ENCODE peak calls at places on chromosomes 3 and 15, in seven cellular contexts. One of them, this sample, is unnamed.

GRCh38 chr3:186386883-186387560 is 25.0 kb upstream of the DGKG start:
- DNase-seq in skeletal muscle cell: no peak
- DNase-seq in LHCN-M2: no peak
- DNase-seq in NCI-H510A treated with DMSO at 0.1 percent for 48 hours: no peak
- DNase-seq in stimulated activated CD4-positive, alpha-beta T cell treated with anti-CD3 and anti-CD28 coated beads, Interleukin-15, amount 100 ng/mL, for 1 hour: no peak
- DNase-seq in activated T-cell treated with anti-CD3 and anti-CD28 coated beads for 4 hours: no peak
- DNase-seq in astrocyte of the spinal cord: no peak
- DNase-seq in this sample: no peak

GRCh38 chr15:44501768-44502366 is 35.1 kb upstream of the EIF3J start:
- DNase-seq in astrocyte of the spinal cord: peak
- DNase-seq in LHCN-M2: peak
- DNase-seq in NCI-H510A treated with DMSO at 0.1 percent for 48 hours: peak
- DNase-seq in stimulated activated CD4-positive, alpha-beta T cell treated with anti-CD3 and anti-CD28 coated beads, Interleukin-15, amount 100 ng/mL, for 1 hour: no peak
- DNase-seq in activated T-cell treated with anti-CD3 and anti-CD28 coated beads for 4 hours: no peak
- DNase-seq in skeletal muscle cell: peak
- DNase-seq in this sample: peak

GRCh38 chr3:50562866-50563265 is 4.7 kb downstream of the C3orf18 start:
- DNase-seq in NCI-H510A treated with DMSO at 0.1 percent for 48 hours: no peak
- DNase-seq in skeletal muscle cell: no peak
- DNase-seq in astrocyte of the spinal cord: peak
- DNase-seq in activated T-cell treated with anti-CD3 and anti-CD28 coated beads for 4 hours: no peak
- DNase-seq in stimulated activated CD4-positive, alpha-beta T cell treated with anti-CD3 and anti-CD28 coated beads, Interleukin-15, amount 100 ng/mL, for 1 hour: no peak
- DNase-seq in LHCN-M2: peak
- DNase-seq in this sample: no peak

GRCh38 chr3:37183375-37183831 is 9.0 kb upstream of the LRRFIP2 start:
- DNase-seq in activated T-cell treated with anti-CD3 and anti-CD28 coated beads for 4 hours: no peak
- DNase-seq in stimulated activated CD4-positive, alpha-beta T cell treated with anti-CD3 and anti-CD28 coated beads, Interleukin-15, amount 100 ng/mL, for 1 hour: no peak
- DNase-seq in astrocyte of the spinal cord: peak
- DNase-seq in NCI-H510A treated with DMSO at 0.1 percent for 48 hours: no peak
- DNase-seq in LHCN-M2: peak
- DNase-seq in skeletal muscle cell: peak
- DNase-seq in this sample: no peak

GRCh38 chr15:62482715-62483429 is 317.8 kb upstream of the C2CD4B start:
- DNase-seq in astrocyte of the spinal cord: no peak
- DNase-seq in LHCN-M2: peak
- DNase-seq in NCI-H510A treated with DMSO at 0.1 percent for 48 hours: no peak
- DNase-seq in skeletal muscle cell: no peak
- DNase-seq in activated T-cell treated with anti-CD3 and anti-CD28 coated beads for 4 hours: no peak
- DNase-seq in stimulated activated CD4-positive, alpha-beta T cell treated with anti-CD3 and anti-CD28 coated beads, Interleukin-15, amount 100 ng/mL, for 1 hour: no peak
- DNase-seq in this sample: no peak

GRCh38 chr3:17025594-17026139 is 140.9 kb downstream of the PLCL2 start:
- DNase-seq in skeletal muscle cell: no peak
- DNase-seq in LHCN-M2: no peak
- DNase-seq in stimulated activated CD4-positive, alpha-beta T cell treated with anti-CD3 and anti-CD28 coated beads, Interleukin-15, amount 100 ng/mL, for 1 hour: peak
- DNase-seq in activated T-cell treated with anti-CD3 and anti-CD28 coated beads for 4 hours: no peak
- DNase-seq in NCI-H510A treated with DMSO at 0.1 percent for 48 hours: no peak
- DNase-seq in astrocyte of the spinal cord: no peak
- DNase-seq in this sample: no peak

GRCh38 chr3:14921811-14922705 is 25.3 kb upstream of the NR2C2 start:
- DNase-seq in LHCN-M2: peak
- DNase-seq in NCI-H510A treated with DMSO at 0.1 percent for 48 hours: no peak
- DNase-seq in skeletal muscle cell: peak
- DNase-seq in activated T-cell treated with anti-CD3 and anti-CD28 coated beads for 4 hours: no peak
- DNase-seq in stimulated activated CD4-positive, alpha-beta T cell treated with anti-CD3 and anti-CD28 coated beads, Interleukin-15, amount 100 ng/mL, for 1 hour: no peak
- DNase-seq in astrocyte of the spinal cord: no peak
- DNase-seq in this sample: no peak

GRCh38 chr3:24680214-24680967 is 185.7 kb upstream of the THRB start:
- DNase-seq in LHCN-M2: peak
- DNase-seq in astrocyte of the spinal cord: peak
- DNase-seq in stimulated activated CD4-positive, alpha-beta T cell treated with anti-CD3 and anti-CD28 coated beads, Interleukin-15, amount 100 ng/mL, for 1 hour: peak
- DNase-seq in activated T-cell treated with anti-CD3 and anti-CD28 coated beads for 4 hours: no peak
- DNase-seq in skeletal muscle cell: no peak
- DNase-seq in NCI-H510A treated with DMSO at 0.1 percent for 48 hours: peak
- DNase-seq in this sample: no peak

GRCh38 chr3:33096103-33096868 is 660 bp downstream of the GLB1 start:
- DNase-seq in activated T-cell treated with anti-CD3 and anti-CD28 coated beads for 4 hours: peak
- DNase-seq in LHCN-M2: peak
- DNase-seq in skeletal muscle cell: no peak
- DNase-seq in NCI-H510A treated with DMSO at 0.1 percent for 48 hours: peak
- DNase-seq in stimulated activated CD4-positive, alpha-beta T cell treated with anti-CD3 and anti-CD28 coated beads, Interleukin-15, amount 100 ng/mL, for 1 hour: peak
- DNase-seq in astrocyte of the spinal cord: peak
- DNase-seq in this sample: no peak

GRCh38 chr3:69240651-69241578 is 118.5 kb upstream of the LMOD3 start:
- DNase-seq in astrocyte of the spinal cord: no peak
- DNase-seq in NCI-H510A treated with DMSO at 0.1 percent for 48 hours: no peak
- DNase-seq in skeletal muscle cell: no peak
- DNase-seq in activated T-cell treated with anti-CD3 and anti-CD28 coated beads for 4 hours: no peak
- DNase-seq in stimulated activated CD4-positive, alpha-beta T cell treated with anti-CD3 and anti-CD28 coated beads, Interleukin-15, amount 100 ng/mL, for 1 hour: no peak
- DNase-seq in LHCN-M2: no peak
- DNase-seq in this sample: no peak

GRCh38 chr15:93235926-93236781 is 147.1 kb upstream of the RGMA start:
- DNase-seq in NCI-H510A treated with DMSO at 0.1 percent for 48 hours: no peak
- DNase-seq in LHCN-M2: no peak
- DNase-seq in astrocyte of the spinal cord: no peak
- DNase-seq in stimulated activated CD4-positive, alpha-beta T cell treated with anti-CD3 and anti-CD28 coated beads, Interleukin-15, amount 100 ng/mL, for 1 hour: no peak
- DNase-seq in activated T-cell treated with anti-CD3 and anti-CD28 coated beads for 4 hours: no peak
- DNase-seq in skeletal muscle cell: no peak
- DNase-seq in this sample: no peak

GRCh38 chr3:33006571-33007286 is 55.3 kb downstream of the CCR4 start:
- DNase-seq in NCI-H510A treated with DMSO at 0.1 percent for 48 hours: no peak
- DNase-seq in astrocyte of the spinal cord: no peak
- DNase-seq in skeletal muscle cell: no peak
- DNase-seq in activated T-cell treated with anti-CD3 and anti-CD28 coated beads for 4 hours: no peak
- DNase-seq in stimulated activated CD4-positive, alpha-beta T cell treated with anti-CD3 and anti-CD28 coated beads, Interleukin-15, amount 100 ng/mL, for 1 hour: no peak
- DNase-seq in LHCN-M2: no peak
- DNase-seq in this sample: no peak

GRCh38 chr3:12875857-12876451 is 34.6 kb upstream of the RPL32 start:
- DNase-seq in stimulated activated CD4-positive, alpha-beta T cell treated with anti-CD3 and anti-CD28 coated beads, Interleukin-15, amount 100 ng/mL, for 1 hour: no peak
- DNase-seq in skeletal muscle cell: no peak
- DNase-seq in LHCN-M2: no peak
- DNase-seq in activated T-cell treated with anti-CD3 and anti-CD28 coated beads for 4 hours: no peak
- DNase-seq in NCI-H510A treated with DMSO at 0.1 percent for 48 hours: no peak
- DNase-seq in astrocyte of the spinal cord: no peak
- DNase-seq in this sample: no peak

GRCh38 chr3:53729130-53729529 is 117.1 kb downstream of the CHDH start:
- DNase-seq in activated T-cell treated with anti-CD3 and anti-CD28 coated beads for 4 hours: no peak
- DNase-seq in skeletal muscle cell: no peak
- DNase-seq in NCI-H510A treated with DMSO at 0.1 percent for 48 hours: no peak
- DNase-seq in astrocyte of the spinal cord: no peak
- DNase-seq in LHCN-M2: no peak
- DNase-seq in stimulated activated CD4-positive, alpha-beta T cell treated with anti-CD3 and anti-CD28 coated beads, Interleukin-15, amount 100 ng/mL, for 1 hour: no peak
- DNase-seq in this sample: no peak

GRCh38 chr15:47959617-47960398 is 161.0 kb upstream of the SLC24A5 start:
- DNase-seq in activated T-cell treated with anti-CD3 and anti-CD28 coated beads for 4 hours: no peak
- DNase-seq in NCI-H510A treated with DMSO at 0.1 percent for 48 hours: no peak
- DNase-seq in LHCN-M2: no peak
- DNase-seq in astrocyte of the spinal cord: no peak
- DNase-seq in skeletal muscle cell: no peak
- DNase-seq in stimulated activated CD4-positive, alpha-beta T cell treated with anti-CD3 and anti-CD28 coated beads, Interleukin-15, amount 100 ng/mL, for 1 hour: no peak
- DNase-seq in this sample: no peak

GRCh38 chr3:29185706-29186105 is 95.2 kb upstream of the RBMS3 start:
- DNase-seq in stimulated activated CD4-positive, alpha-beta T cell treated with anti-CD3 and anti-CD28 coated beads, Interleukin-15, amount 100 ng/mL, for 1 hour: no peak
- DNase-seq in astrocyte of the spinal cord: no peak
- DNase-seq in activated T-cell treated with anti-CD3 and anti-CD28 coated beads for 4 hours: no peak
- DNase-seq in NCI-H510A treated with DMSO at 0.1 percent for 48 hours: no peak
- DNase-seq in skeletal muscle cell: no peak
- DNase-seq in LHCN-M2: peak
- DNase-seq in this sample: no peak

GRCh38 chr15:48343865-48344264 is 12.6 kb downstream of the DUT start:
- DNase-seq in astrocyte of the spinal cord: no peak
- DNase-seq in LHCN-M2: no peak
- DNase-seq in skeletal muscle cell: no peak
- DNase-seq in stimulated activated CD4-positive, alpha-beta T cell treated with anti-CD3 and anti-CD28 coated beads, Interleukin-15, amount 100 ng/mL, for 1 hour: no peak
- DNase-seq in NCI-H510A treated with DMSO at 0.1 percent for 48 hours: no peak
- DNase-seq in activated T-cell treated with anti-CD3 and anti-CD28 coated beads for 4 hours: no peak
- DNase-seq in this sample: no peak

GRCh38 chr3:174620138-174620537 is 239.0 kb upstream of the NAALADL2 start:
- DNase-seq in NCI-H510A treated with DMSO at 0.1 percent for 48 hours: no peak
- DNase-seq in stimulated activated CD4-positive, alpha-beta T cell treated with anti-CD3 and anti-CD28 coated beads, Interleukin-15, amount 100 ng/mL, for 1 hour: no peak
- DNase-seq in skeletal muscle cell: no peak
- DNase-seq in astrocyte of the spinal cord: peak
- DNase-seq in activated T-cell treated with anti-CD3 and anti-CD28 coated beads for 4 hours: no peak
- DNase-seq in LHCN-M2: peak
- DNase-seq in this sample: no peak

GRCh38 chr3:102259636-102260035 is 175.2 kb upstream of the ZPLD1 start:
- DNase-seq in LHCN-M2: no peak
- DNase-seq in astrocyte of the spinal cord: no peak
- DNase-seq in skeletal muscle cell: no peak
- DNase-seq in stimulated activated CD4-positive, alpha-beta T cell treated with anti-CD3 and anti-CD28 coated beads, Interleukin-15, amount 100 ng/mL, for 1 hour: no peak
- DNase-seq in activated T-cell treated with anti-CD3 and anti-CD28 coated beads for 4 hours: no peak
- DNase-seq in NCI-H510A treated with DMSO at 0.1 percent for 48 hours: no peak
- DNase-seq in this sample: no peak

GRCh38 chr3:182710557-182711157 is 82.6 kb upstream of the ATP11B start:
- DNase-seq in NCI-H510A treated with DMSO at 0.1 percent for 48 hours: peak
- DNase-seq in skeletal muscle cell: no peak
- DNase-seq in LHCN-M2: peak
- DNase-seq in activated T-cell treated with anti-CD3 and anti-CD28 coated beads for 4 hours: no peak
- DNase-seq in astrocyte of the spinal cord: peak
- DNase-seq in stimulated activated CD4-positive, alpha-beta T cell treated with anti-CD3 and anti-CD28 coated beads, Interleukin-15, amount 100 ng/mL, for 1 hour: no peak
- DNase-seq in this sample: no peak

GRCh38 chr3:15820911-15821310 is 23.1 kb upstream of the ANKRD28 start:
- DNase-seq in LHCN-M2: peak
- DNase-seq in activated T-cell treated with anti-CD3 and anti-CD28 coated beads for 4 hours: no peak
- DNase-seq in stimulated activated CD4-positive, alpha-beta T cell treated with anti-CD3 and anti-CD28 coated beads, Interleukin-15, amount 100 ng/mL, for 1 hour: no peak
- DNase-seq in astrocyte of the spinal cord: no peak
- DNase-seq in skeletal muscle cell: no peak
- DNase-seq in NCI-H510A treated with DMSO at 0.1 percent for 48 hours: no peak
- DNase-seq in this sample: no peak

GRCh38 chr3:99842826-99843589 is 25.3 kb downstream of the CMSS1 start:
- DNase-seq in astrocyte of the spinal cord: peak
- DNase-seq in activated T-cell treated with anti-CD3 and anti-CD28 coated beads for 4 hours: no peak
- DNase-seq in LHCN-M2: peak
- DNase-seq in stimulated activated CD4-positive, alpha-beta T cell treated with anti-CD3 and anti-CD28 coated beads, Interleukin-15, amount 100 ng/mL, for 1 hour: no peak
- DNase-seq in NCI-H510A treated with DMSO at 0.1 percent for 48 hours: peak
- DNase-seq in skeletal muscle cell: no peak
- DNase-seq in this sample: no peak

GRCh38 chr3:187982149-187982548 is 171.8 kb upstream of the LPP start:
- DNase-seq in stimulated activated CD4-positive, alpha-beta T cell treated with anti-CD3 and anti-CD28 coated beads, Interleukin-15, amount 100 ng/mL, for 1 hour: no peak
- DNase-seq in LHCN-M2: no peak
- DNase-seq in activated T-cell treated with anti-CD3 and anti-CD28 coated beads for 4 hours: no peak
- DNase-seq in astrocyte of the spinal cord: no peak
- DNase-seq in skeletal muscle cell: no peak
- DNase-seq in NCI-H510A treated with DMSO at 0.1 percent for 48 hours: no peak
- DNase-seq in this sample: no peak

GRCh38 chr3:7272203-7272602 is 411.3 kb downstream of the GRM7 start:
- DNase-seq in activated T-cell treated with anti-CD3 and anti-CD28 coated beads for 4 hours: no peak
- DNase-seq in NCI-H510A treated with DMSO at 0.1 percent for 48 hours: no peak
- DNase-seq in stimulated activated CD4-positive, alpha-beta T cell treated with anti-CD3 and anti-CD28 coated beads, Interleukin-15, amount 100 ng/mL, for 1 hour: no peak
- DNase-seq in LHCN-M2: no peak
- DNase-seq in astrocyte of the spinal cord: no peak
- DNase-seq in skeletal muscle cell: no peak
- DNase-seq in this sample: no peak

GRCh38 chr3:10513306-10513705 is 7.9 kb upstream of the ATP2B2 start:
- DNase-seq in LHCN-M2: no peak
- DNase-seq in activated T-cell treated with anti-CD3 and anti-CD28 coated beads for 4 hours: no peak
- DNase-seq in skeletal muscle cell: no peak
- DNase-seq in NCI-H510A treated with DMSO at 0.1 percent for 48 hours: no peak
- DNase-seq in astrocyte of the spinal cord: no peak
- DNase-seq in stimulated activated CD4-positive, alpha-beta T cell treated with anti-CD3 and anti-CD28 coated beads, Interleukin-15, amount 100 ng/mL, for 1 hour: no peak
- DNase-seq in this sample: no peak

GRCh38 chr15:66783327-66784124 is 81.5 kb downstream of the SMAD6 start:
- DNase-seq in NCI-H510A treated with DMSO at 0.1 percent for 48 hours: no peak
- DNase-seq in stimulated activated CD4-positive, alpha-beta T cell treated with anti-CD3 and anti-CD28 coated beads, Interleukin-15, amount 100 ng/mL, for 1 hour: no peak
- DNase-seq in LHCN-M2: no peak
- DNase-seq in skeletal muscle cell: no peak
- DNase-seq in astrocyte of the spinal cord: no peak
- DNase-seq in activated T-cell treated with anti-CD3 and anti-CD28 coated beads for 4 hours: no peak
- DNase-seq in this sample: no peak

GRCh38 chr3:27533718-27534578 is 49.8 kb upstream of the SLC4A7 start:
- DNase-seq in skeletal muscle cell: peak
- DNase-seq in LHCN-M2: peak
- DNase-seq in astrocyte of the spinal cord: peak
- DNase-seq in activated T-cell treated with anti-CD3 and anti-CD28 coated beads for 4 hours: peak
- DNase-seq in stimulated activated CD4-positive, alpha-beta T cell treated with anti-CD3 and anti-CD28 coated beads, Interleukin-15, amount 100 ng/mL, for 1 hour: no peak
- DNase-seq in NCI-H510A treated with DMSO at 0.1 percent for 48 hours: no peak
- DNase-seq in this sample: no peak

GRCh38 chr3:98554580-98554979 is 22.8 kb downstream of the GPR15 start:
- DNase-seq in stimulated activated CD4-positive, alpha-beta T cell treated with anti-CD3 and anti-CD28 coated beads, Interleukin-15, amount 100 ng/mL, for 1 hour: no peak
- DNase-seq in activated T-cell treated with anti-CD3 and anti-CD28 coated beads for 4 hours: no peak
- DNase-seq in astrocyte of the spinal cord: no peak
- DNase-seq in skeletal muscle cell: no peak
- DNase-seq in LHCN-M2: no peak
- DNase-seq in NCI-H510A treated with DMSO at 0.1 percent for 48 hours: no peak
- DNase-seq in this sample: no peak

GRCh38 chr15:29968099-29968892 is 114.5 kb upstream of the GOLGA8J start:
- DNase-seq in skeletal muscle cell: no peak
- DNase-seq in activated T-cell treated with anti-CD3 and anti-CD28 coated beads for 4 hours: no peak
- DNase-seq in LHCN-M2: no peak
- DNase-seq in stimulated activated CD4-positive, alpha-beta T cell treated with anti-CD3 and anti-CD28 coated beads, Interleukin-15, amount 100 ng/mL, for 1 hour: no peak
- DNase-seq in NCI-H510A treated with DMSO at 0.1 percent for 48 hours: no peak
- DNase-seq in astrocyte of the spinal cord: no peak
- DNase-seq in this sample: no peak

GRCh38 chr15:51229907-51230328 is 108.5 kb downstream of the CYP19A1 start:
- DNase-seq in activated T-cell treated with anti-CD3 and anti-CD28 coated beads for 4 hours: no peak
- DNase-seq in stimulated activated CD4-positive, alpha-beta T cell treated with anti-CD3 and anti-CD28 coated beads, Interleukin-15, amount 100 ng/mL, for 1 hour: no peak
- DNase-seq in LHCN-M2: peak
- DNase-seq in astrocyte of the spinal cord: peak
- DNase-seq in skeletal muscle cell: no peak
- DNase-seq in NCI-H510A treated with DMSO at 0.1 percent for 48 hours: no peak
- DNase-seq in this sample: no peak

GRCh38 chr3:148717918-148718317 is 20.2 kb downstream of the AGTR1 start:
- DNase-seq in astrocyte of the spinal cord: no peak
- DNase-seq in stimulated activated CD4-positive, alpha-beta T cell treated with anti-CD3 and anti-CD28 coated beads, Interleukin-15, amount 100 ng/mL, for 1 hour: no peak
- DNase-seq in NCI-H510A treated with DMSO at 0.1 percent for 48 hours: no peak
- DNase-seq in LHCN-M2: no peak
- DNase-seq in skeletal muscle cell: no peak
- DNase-seq in activated T-cell treated with anti-CD3 and anti-CD28 coated beads for 4 hours: no peak
- DNase-seq in this sample: no peak

GRCh38 chr3:60095511-60095910 is 1045.7 kb upstream of the CFAP20DC start:
- DNase-seq in NCI-H510A treated with DMSO at 0.1 percent for 48 hours: no peak
- DNase-seq in astrocyte of the spinal cord: no peak
- DNase-seq in LHCN-M2: no peak
- DNase-seq in activated T-cell treated with anti-CD3 and anti-CD28 coated beads for 4 hours: no peak
- DNase-seq in stimulated activated CD4-positive, alpha-beta T cell treated with anti-CD3 and anti-CD28 coated beads, Interleukin-15, amount 100 ng/mL, for 1 hour: no peak
- DNase-seq in skeletal muscle cell: no peak
- DNase-seq in this sample: no peak

GRCh38 chr3:44920081-44920480 is 45.7 kb downstream of the TGM4 start:
- DNase-seq in LHCN-M2: no peak
- DNase-seq in NCI-H510A treated with DMSO at 0.1 percent for 48 hours: no peak
- DNase-seq in stimulated activated CD4-positive, alpha-beta T cell treated with anti-CD3 and anti-CD28 coated beads, Interleukin-15, amount 100 ng/mL, for 1 hour: no peak
- DNase-seq in astrocyte of the spinal cord: no peak
- DNase-seq in skeletal muscle cell: no peak
- DNase-seq in activated T-cell treated with anti-CD3 and anti-CD28 coated beads for 4 hours: no peak
- DNase-seq in this sample: no peak